ENCODE peak calls at places on chromosomes 4 and X, in seven cellular contexts. D, N, H, A, P, X and O are unnamed samples.

GRCh38 chr4:151685303-151685702 is 75.5 kb downstream of the GATB start:
- DNase-seq in D (no peak), N (no peak), H (no peak), A (no peak), P (no peak), X (no peak), O (no peak)

GRCh38 chr4:168537556-168537955 is 40.7 kb downstream of the PALLD start:
- DNase-seq in D (no peak), N (no peak), H (no peak), A (no peak), P (no peak), X (no peak), O (no peak)

GRCh38 chr4:85650908-85651307 is 176.0 kb downstream of the ARHGAP24 start:
- DNase-seq in D (no peak), N (no peak), H (no peak), A (no peak), P (no peak), X (no peak), O (no peak)

GRCh38 chrX:150150780-150151125 is 212.4 kb upstream of the MAMLD1 start:
- DNase-seq in D (no peak), N (no peak), H (no peak), A (no peak), P (no peak), X (no peak), O (no peak)

GRCh38 chr4:163697121-163697520 is 202.6 kb downstream of the TMA16 start:
- DNase-seq in D (no peak), N (no peak), H (peak), A (peak), P (no peak), X (no peak), O (no peak)

GRCh38 chrX:7638053-7638452 is 204.9 kb upstream of the VCX start:
- DNase-seq in D (no peak), N (no peak), H (no peak), A (no peak), P (no peak), X (no peak), O (no peak)

GRCh38 chr4:112978691-112979472 is 70.6 kb upstream of the ANK2 start:
- DNase-seq in D (no peak), N (no peak), H (peak), A (peak), P (no peak), X (no peak), O (no peak)

GRCh38 chr4:158099686-158100085 is 73.1 kb downstream of the GASK1B start:
- DNase-seq in D (no peak), N (no peak), H (no peak), A (no peak), P (no peak), X (no peak), O (no peak)

GRCh38 chr4:127140306-127140705 is 492.5 kb upstream of the INTU start:
- DNase-seq in D (no peak), N (no peak), H (peak), A (peak), P (no peak), X (no peak), O (no peak)

GRCh38 chrX:29788991-29789699 is 426.2 kb upstream of the MAGEB2 start:
- DNase-seq in D (no peak), N (no peak), H (no peak), A (no peak), P (no peak), X (no peak), O (no peak)

GRCh38 chr4:8393593-8394038 is 46.9 kb downstream of the ACOX3 start:
- DNase-seq in D (peak), N (peak), H (peak), A (peak), P (no peak), X (peak), O (no peak)

GRCh38 chrX:77527233-77528001 is 80.2 kb downstream of the FGF16 start:
- DNase-seq in D (no peak), N (no peak), H (no peak), A (no peak), P (no peak), X (no peak), O (no peak)

GRCh38 chrX:139930923-139931645 is 1.8 kb downstream of the ATP11C start:
- DNase-seq in D (no peak), N (no peak), H (no peak), A (no peak), P (no peak), X (peak), O (peak)

GRCh38 chr4:181538435-181538834 is 704.8 kb upstream of the TENM3 start:
- DNase-seq in D (no peak), N (no peak), H (no peak), A (no peak), P (no peak), X (no peak), O (no peak)

GRCh38 chr4:107640157-107640556 is 79.9 kb downstream of the PAPSS1 start:
- DNase-seq in D (no peak), N (no peak), H (no peak), A (no peak), P (no peak), X (no peak), O (no peak)

GRCh38 chr4:1769692-1770091 is 23.4 kb upstream of the FGFR3 start:
- DNase-seq in D (no peak), N (no peak), H (no peak), A (no peak), P (no peak), X (no peak), O (no peak)

GRCh38 chrX:7132335-7133035 is 15.0 kb upstream of the STS start:
- DNase-seq in D (peak), N (peak), H (peak), A (peak), P (no peak), X (peak), O (peak)

GRCh38 chr4:42399393-42399792 is 2.1 kb downstream of the SHISA3 start:
- DNase-seq in D (no peak), N (no peak), H (no peak), A (no peak), P (no peak), X (peak), O (no peak)

GRCh38 chrX:45846328-45846727 is 645.7 kb upstream of the DIPK2B start:
- DNase-seq in D (no peak), N (no peak), H (no peak), A (no peak), P (no peak), X (no peak), O (no peak)

GRCh38 chr4:108804648-108805273 is 41.9 kb upstream of the ETNPPL start:
- DNase-seq in D (no peak), N (no peak), H (no peak), A (no peak), P (no peak), X (no peak), O (no peak)

GRCh38 chr4:152165146-152165545 is 370.7 kb downstream of the FBXW7 start:
- DNase-seq in D (no peak), N (no peak), H (peak), A (no peak), P (no peak), X (no peak), O (no peak)

GRCh38 chr4:7089211-7089964 is 21.5 kb upstream of the GRPEL1 start:
- DNase-seq in D (no peak), N (no peak), H (no peak), A (no peak), P (no peak), X (no peak), O (no peak)

GRCh38 chrX:31366076-31366475 is 294.2 kb upstream of the FTHL17 start:
- DNase-seq in D (no peak), N (no peak), H (no peak), A (peak), P (no peak), X (no peak), O (no peak)

GRCh38 chr4:94577136-94577535 is 125.4 kb downstream of the PDLIM5 start:
- DNase-seq in D (peak), N (peak), H (peak), A (peak), P (no peak), X (no peak), O (no peak)

GRCh38 chrX:48514126-48514806 is 5.5 kb downstream of the PORCN start:
- DNase-seq in D (no peak), N (no peak), H (no peak), A (no peak), P (no peak), X (no peak), O (no peak)

GRCh38 chr4:164204434-164204833 is 549.5 kb upstream of the SMIM31 start:
- DNase-seq in D (no peak), N (no peak), H (no peak), A (peak), P (no peak), X (no peak), O (no peak)

GRCh38 chr4:41258783-41259182 is 2.1 kb downstream of the UCHL1 start:
- DNase-seq in D (peak), N (peak), H (peak), A (peak), P (no peak), X (no peak), O (no peak)

GRCh38 chr4:119684463-119684862 is 55.9 kb upstream of the PDE5A start:
- DNase-seq in D (no peak), N (no peak), H (no peak), A (no peak), P (no peak), X (no peak), O (no peak)

GRCh38 chr4:53929955-53930798 is 134.2 kb downstream of the CHIC2 start:
- DNase-seq in D (peak), N (peak), H (peak), A (peak), P (peak), X (peak), O (peak)

GRCh38 chr4:4866124-4866832 is 6.8 kb downstream of the MSX1 start:
- DNase-seq in D (no peak), N (no peak), H (no peak), A (no peak), P (no peak), X (no peak), O (no peak)